ENCODE peak calls at places on chromosomes 1 and 21, in seven cellular contexts. W, N, U, F, Q, A and R are unnamed samples.

GRCh38 chr1:147738739-147739476 is 21.5 kb downstream of the GJA5 start:
- DNase-seq in F (no peak), U (no peak), N (no peak), A (no peak), Q (no peak), W (no peak), R (no peak)

GRCh38 chr1:182610606-182611194 is 6.5 kb upstream of the RGS16 start:
- DNase-seq in N (no peak), U (no peak), F (no peak), A (no peak), W (no peak), Q (no peak), R (no peak)

GRCh38 chr21:25350056-25350455 is 257.2 kb downstream of the MRPL39 start:
- DNase-seq in U (no peak), F (no peak), W (no peak), N (no peak), Q (peak; percentile 80), A (no peak), R (no peak)

GRCh38 chr1:6028042-6028895 is 17.4 kb upstream of the KCNAB2 start:
- DNase-seq in A (peak; percentile 76), N (peak; percentile 76), U (peak; percentile 43), F (no peak), W (no peak), Q (no peak), R (peak; percentile 66)

GRCh38 chr1:58941471-58942289 is 157.8 kb upstream of the JUN start:
- DNase-seq in U (peak; percentile 40), N (no peak), F (peak; percentile 36), A (no peak), W (no peak), Q (no peak), R (no peak)

GRCh38 chr1:87137342-87137739 is 191.3 kb upstream of the LMO4 start:
- DNase-seq in W (no peak), N (no peak), Q (no peak), A (no peak), F (no peak), U (no peak), R (no peak)

GRCh38 chr1:30190481-30191153 is 532.8 kb downstream of the MATN1 start:
- DNase-seq in W (no peak), N (no peak), Q (no peak), A (no peak), F (no peak), U (no peak), R (no peak)

GRCh38 chr1:45583666-45584350 is at the start of gene NASP:
- DNase-seq in Q (peak; percentile 86), A (peak; percentile 86), F (peak; percentile 74), U (peak; percentile 92), W (peak; percentile 88), N (peak; percentile 94), R (peak; percentile 88)

GRCh38 chr1:45767035-45767434 is 16.6 kb upstream of the IPP start:
- DNase-seq in W (no peak), A (no peak), F (no peak), Q (no peak), N (no peak), U (no peak), R (no peak)

GRCh38 chr1:232837085-232837484 is 31.9 kb downstream of the MAP10 start:
- DNase-seq in A (no peak), N (no peak), W (no peak), Q (no peak), F (no peak), U (no peak), R (no peak)

GRCh38 chr1:113903496-113904291 is 905 bp downstream of the AP4B1 start:
- DNase-seq in Q (no peak), W (no peak), N (no peak), U (no peak), F (no peak), A (no peak), R (no peak)

GRCh38 chr1:116949213-116949985 is 39.7 kb downstream of the PTGFRN start:
- DNase-seq in F (no peak), A (no peak), Q (no peak), N (no peak), W (peak; percentile 25), U (no peak), R (no peak)

GRCh38 chr1:218656301-218657037 is 311.3 kb downstream of the TGFB2 start:
- DNase-seq in Q (no peak), F (no peak), N (no peak), W (no peak), U (no peak), A (no peak), R (no peak)

GRCh38 chr1:215022204-215022603 is 60.3 kb upstream of the KCNK2 start:
- DNase-seq in W (no peak), N (no peak), U (no peak), F (no peak), A (no peak), Q (no peak), R (no peak)

GRCh38 chr1:99506631-99507030 is 139.3 kb upstream of the PALMD start:
- DNase-seq in F (no peak), N (no peak), U (no peak), Q (no peak), W (no peak), A (no peak), R (no peak)

GRCh38 chr1:47409311-47410085 is 6.6 kb upstream of the FOXE3 start:
- DNase-seq in A (no peak), N (no peak), Q (no peak), W (no peak), F (no peak), U (no peak), R (no peak)

GRCh38 chr21:42162831-42163510 is 56.0 kb upstream of the ABCG1 start:
- DNase-seq in A (no peak), N (peak; percentile 41), W (no peak), U (no peak), F (no peak), Q (no peak), R (no peak)

GRCh38 chr21:29091032-29091431 is 17.6 kb upstream of the CCT8 start:
- DNase-seq in U (no peak), Q (no peak), A (no peak), N (no peak), F (no peak), W (no peak), R (no peak)

GRCh38 chr1:104671684-104672353 is 922.1 kb downstream of the AMY1C start:
- DNase-seq in N (no peak), A (no peak), W (no peak), Q (no peak), U (no peak), F (no peak), R (no peak)

GRCh38 chr1:217136895-217137205 is 413.6 kb upstream of the ESRRG start:
- DNase-seq in Q (peak; percentile 46), U (no peak), W (no peak), F (no peak), N (no peak), A (no peak), R (no peak)

GRCh38 chr1:217137210-217137871 is 414.1 kb upstream of the ESRRG start:
- DNase-seq in N (no peak), U (no peak), A (no peak), W (no peak), Q (peak; percentile 66), F (no peak), R (no peak)

GRCh38 chr1:217135569-217135915 is 412.3 kb upstream of the ESRRG start:
- DNase-seq in Q (peak; percentile 31), W (no peak), U (no peak), N (no peak), A (no peak), F (no peak), R (no peak)

GRCh38 chr1:217134857-217135568 is 411.8 kb upstream of the ESRRG start:
- DNase-seq in N (no peak), Q (peak; percentile 71), U (no peak), W (no peak), A (no peak), F (no peak), R (no peak)

DNA sequence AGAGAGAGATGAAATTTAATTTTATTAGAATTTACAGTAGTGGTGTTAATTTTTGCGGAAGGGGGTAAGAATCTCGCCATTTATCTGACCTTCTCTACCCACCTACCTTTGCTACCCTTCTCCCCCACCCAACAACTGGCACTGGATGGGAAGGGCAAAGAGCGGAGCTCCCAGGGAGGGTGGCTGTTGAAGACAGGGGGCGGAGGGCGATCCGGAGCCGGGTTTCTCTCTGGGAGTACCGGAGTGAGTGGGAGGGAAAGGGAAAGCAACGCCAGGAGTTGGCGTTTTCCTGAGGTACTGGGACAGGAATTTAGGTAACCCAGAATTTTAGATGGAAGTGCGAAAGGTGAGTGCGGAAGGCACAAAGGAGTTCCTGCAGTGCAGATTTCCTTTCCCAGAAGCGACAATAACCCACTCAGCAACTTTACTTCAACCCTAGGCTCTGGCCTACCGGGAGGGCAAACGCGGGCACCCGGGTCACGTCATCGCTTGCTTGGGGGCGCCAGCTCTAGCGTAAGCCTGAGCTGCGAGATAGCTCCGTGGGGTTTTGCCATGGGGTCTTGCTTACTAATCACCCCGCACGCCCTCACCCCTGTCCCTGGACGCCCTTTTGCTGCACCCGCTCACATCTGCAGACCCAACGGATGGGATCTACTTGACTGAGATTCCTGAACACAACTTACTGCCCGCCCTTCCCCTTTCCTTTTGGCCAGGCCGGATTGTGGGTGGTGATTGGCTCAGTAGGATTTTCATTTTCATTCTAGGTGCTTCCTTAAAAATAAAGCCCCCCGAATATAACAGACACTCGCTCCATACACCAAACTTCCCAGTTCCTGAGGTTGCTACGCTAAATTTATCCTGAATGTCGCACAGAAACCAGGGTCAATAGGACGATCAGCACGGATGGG is 413.0 kb upstream of the ESRRG start:
- DNase-seq in Q (peak; percentile 58), A (no peak), W (no peak), N (no peak), U (no peak), F (no peak), R (no peak)
- H3K4me3 ChIP-seq in Q (peak overlapping the region; percentile 86), A (peak overlapping the region; percentile 38), W (peak overlapping the region; percentile 61), N (peak overlapping the region; percentile 57), U (peak overlapping the region; percentile 52), F (no peak overlapping the region), R (peak overlapping the region; percentile 49)

GRCh38 chr21:43731476-43731875 is 12.5 kb downstream of the PDXK start:
- DNase-seq in A (no peak), U (peak; percentile 40), Q (no peak), W (no peak), N (no peak), F (peak; percentile 88), R (no peak)
- H3K4me1 ChIP-seq in A (peaks cover 52% of the 10 kb centered on the region), U (peaks cover 51% of the 10 kb centered on the region), Q (peaks cover 7% of the 10 kb centered on the region), W (peaks cover 40% of the 10 kb centered on the region), N (peaks cover 63% of the 10 kb centered on the region), F (peaks cover 89% of the 10 kb centered on the region), R (peaks cover 37% of the 10 kb centered on the region)

GRCh38 chr1:24961961-24962861 is 32.1 kb upstream of the RUNX3 start:
- DNase-seq in U (no peak), Q (peak; percentile 65), F (no peak), W (no peak), N (no peak), A (no peak), R (no peak)
- TF ChIP-seq CTCF in U (no peak), Q (peak; percentile 70), F (no peak), W (no peak), N (no peak), A (no peak), R (no peak)

DNA sequence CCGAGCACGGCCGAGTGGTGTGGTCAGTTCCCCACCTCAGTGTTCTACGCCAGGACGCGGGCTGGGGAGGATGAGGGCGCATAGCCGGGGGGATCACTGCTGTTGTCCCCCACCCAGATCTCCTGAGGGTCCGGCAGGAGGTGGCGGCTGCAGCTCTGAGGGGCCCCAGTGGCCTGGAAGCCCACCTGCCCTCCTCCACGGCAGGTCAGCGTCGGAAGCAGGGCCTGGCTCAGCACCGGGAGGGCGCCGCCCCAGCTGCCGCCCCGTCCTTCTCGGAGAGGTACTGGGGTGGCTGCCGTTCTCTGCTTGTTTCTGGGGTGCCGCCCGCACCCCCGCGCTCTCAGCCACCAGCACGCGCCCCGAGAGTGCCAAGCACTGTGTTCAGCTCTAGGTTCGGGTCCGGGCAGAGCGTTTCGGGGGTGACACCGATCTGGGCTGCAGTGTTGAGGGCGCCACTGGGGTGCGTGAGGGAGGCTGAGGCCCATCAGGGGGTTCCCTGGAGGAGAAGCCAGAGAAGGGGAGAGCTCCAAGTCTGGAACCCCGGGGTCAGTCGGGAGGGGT is 17.4 kb downstream of the SAMD11 start:
- DNase-seq in Q (no peak), F (no peak), N (no peak), W (no peak), A (no peak), U (no peak), R (no peak)
- H3K4me3 ChIP-seq in Q (peak overlapping the region; percentile 55), F (peak overlapping the region; percentile 44), N (peak overlapping the region; percentile 48), W (peak overlapping the region; percentile 54), A (peak overlapping the region; percentile 31), U (peak overlapping the region; percentile 45), R (peak overlapping the region; percentile 46)